ENCODE peak calls at places on chromosome 5, in eight cellular contexts. N is mammary epithelial cell, W is ascending aorta, Q is RWPE1, P is mesenchymal stem cell, A is caudate nucleus, I is right lobe of liver, J is stomach. B is an unnamed sample.
A peak's percentile ranks its signal among the peaks of the same experiment; 100 is the strongest.

GRCh38 chr5:120297621-120298020 is 166.5 kb upstream of the PRR16 start:
- DNase-seq in I (no peak), A (no peak), P (no peak), J (no peak), Q (no peak), N (no peak), W (no peak), B (no peak)

GRCh38 chr5:129905467-129906176 is 1.4 kb downstream of the CHSY3 start:
- DNase-seq in N (peak; percentile 27), W (peak; percentile 63), I (peak; percentile 25), Q (peak; percentile 6), P (peak; percentile 53), J (no peak), A (no peak), B (no peak)

GRCh38 chr5:169637856-169638190 is 748 bp downstream of the DOCK2 start:
- DNase-seq in W (no peak), J (peak; percentile 39), P (no peak), Q (no peak), I (peak; percentile 39), N (no peak), A (no peak), B (peak; percentile 42)

GRCh38 chr5:140109050-140109817 is 4.7 kb upstream of the PURA start:
- DNase-seq in P (peak; percentile 53), W (no peak), A (no peak), N (no peak), Q (no peak), J (no peak), I (peak; percentile 17), B (no peak)

GRCh38 chr5:36369092-36369737 is 67.5 kb upstream of the RANBP3L start:
- DNase-seq in A (no peak), W (no peak), P (no peak), I (no peak), N (peak; percentile 69), J (no peak), Q (peak; percentile 64), B (no peak)

GRCh38 chr5:158725223-158725825 is 374.4 kb downstream of the EBF1 start:
- DNase-seq in A (no peak), J (no peak), N (no peak), Q (no peak), W (no peak), P (no peak), I (no peak), B (no peak)

GRCh38 chr5:173302546-173303155 is 25.6 kb downstream of the STC2 start:
- DNase-seq in J (no peak), N (peak; percentile 79), W (no peak), I (no peak), P (peak; percentile 87), Q (peak; percentile 95), A (no peak), B (no peak)

GRCh38 chr5:32713396-32714381 is 2.6 kb downstream of the NPR3 start:
- DNase-seq in W (peak; percentile 71), J (no peak), A (no peak), P (peak; percentile 39), I (peak; percentile 40), N (peak; percentile 5), Q (peak; percentile 57), B (no peak)

GRCh38 chr5:139389701-139390638 is at the start of gene MZB1:
- DNase-seq in I (no peak), W (no peak), A (no peak), N (no peak), P (no peak), J (no peak), Q (no peak), B (no peak)

GRCh38 chr5:19235101-19235584 is 752.9 kb downstream of the CDH18 start:
- DNase-seq in Q (no peak), W (no peak), A (no peak), P (peak; percentile 24), I (no peak), N (peak; percentile 53), J (no peak), B (no peak)

GRCh38 chr5:34787035-34787434 is 51.9 kb upstream of the TTC23L start:
- DNase-seq in P (no peak), W (no peak), N (no peak), A (no peak), Q (no peak), I (no peak), J (no peak), B (no peak)

GRCh38 chr5:52743970-52744369 is 43.7 kb upstream of the ITGA1 start:
- DNase-seq in A (no peak), Q (no peak), N (peak; percentile 37), J (no peak), P (peak; percentile 91), I (no peak), W (no peak), B (no peak)

GRCh38 chr5:94329115-94329514 is 289.3 kb downstream of the KIAA0825 start:
- DNase-seq in J (no peak), I (no peak), P (peak; percentile 6), Q (no peak), N (no peak), A (no peak), W (no peak), B (no peak)

GRCh38 chr5:34673463-34674125 is 17.5 kb downstream of the RAI14 start:
- DNase-seq in I (no peak), Q (no peak), J (no peak), W (no peak), P (no peak), N (no peak), A (no peak), B (no peak)

GRCh38 chr5:122319897-122320296 is 7.9 kb downstream of the SNCAIP start:
- DNase-seq in J (no peak), N (no peak), I (no peak), W (no peak), P (no peak), A (no peak), Q (no peak), B (no peak)

GRCh38 chr5:171981847-171982246 is 24.6 kb downstream of the FBXW11 start:
- DNase-seq in N (no peak), I (no peak), A (no peak), Q (no peak), W (no peak), J (no peak), P (no peak), B (no peak)
- H3K27ac ChIP-seq in N (no peak overlapping the region), I (no peak overlapping the region), A (no peak overlapping the region), Q (no peak overlapping the region), W (no peak overlapping the region), J (no peak overlapping the region), P (no peak overlapping the region), B (no peak overlapping the region)

GRCh38 chr5:132416306-132417009 is 46.9 kb downstream of the SLC22A5 start:
- DNase-seq in W (no peak), Q (no peak), A (no peak), I (no peak), P (no peak), N (no peak), J (no peak), B (no peak)

GRCh38 chr5:132417010-132417439 is 47.5 kb downstream of the SLC22A5 start:
- DNase-seq in Q (no peak), W (no peak), A (no peak), N (no peak), I (peak; percentile 77), J (no peak), P (no peak), B (no peak)

GRCh38 chr5:132418876-132419275 is 49.4 kb downstream of the SLC22A5 start:
- DNase-seq in W (no peak), N (no peak), I (no peak), Q (no peak), A (no peak), P (no peak), J (no peak), B (no peak)

GRCh38 chr5:132417461-132417860 is 48.0 kb downstream of the SLC22A5 start:
- DNase-seq in P (no peak), Q (no peak), J (no peak), I (no peak), N (no peak), A (no peak), W (no peak), B (no peak)

GRCh38 chr5:132417889-132418432 is 48.5 kb downstream of the SLC22A5 start:
- DNase-seq in Q (no peak), P (no peak), W (no peak), J (no peak), N (no peak), I (no peak), A (no peak), B (no peak)
- H3K27ac ChIP-seq in Q (peak overlapping the region; percentile 93), P (no peak overlapping the region), W (peak overlapping the region; percentile 65), J (peak overlapping the region; percentile 22), N (no peak overlapping the region), I (peak overlapping the region; percentile 55), A (peak overlapping the region; percentile 24), B (peak overlapping the region; percentile 77)

GRCh38 chr5:132265336-132266030 is 8.0 kb downstream of the PDLIM4 start:
- DNase-seq in J (no peak), N (peak; percentile 94), Q (peak; percentile 96), A (no peak), P (peak; percentile 98), I (no peak), W (peak; percentile 92), B (peak; percentile 44)

GRCh38 chr5:132267166-132267739 is 9.8 kb downstream of the PDLIM4 start:
- DNase-seq in I (no peak), N (no peak), P (no peak), J (no peak), W (peak; percentile 52), A (no peak), Q (no peak), B (no peak)

GRCh38 chr5:132267931-132268501 is 10.5 kb downstream of the PDLIM4 start:
- DNase-seq in J (no peak), I (no peak), P (no peak), Q (no peak), N (no peak), A (no peak), W (peak; percentile 64), B (no peak)

GRCh38 chr5:132266031-132266835 is 8.7 kb downstream of the PDLIM4 start:
- DNase-seq in W (peak; percentile 66), A (no peak), N (no peak), I (no peak), Q (no peak), P (no peak), J (no peak), B (peak; percentile 25)

DNA sequence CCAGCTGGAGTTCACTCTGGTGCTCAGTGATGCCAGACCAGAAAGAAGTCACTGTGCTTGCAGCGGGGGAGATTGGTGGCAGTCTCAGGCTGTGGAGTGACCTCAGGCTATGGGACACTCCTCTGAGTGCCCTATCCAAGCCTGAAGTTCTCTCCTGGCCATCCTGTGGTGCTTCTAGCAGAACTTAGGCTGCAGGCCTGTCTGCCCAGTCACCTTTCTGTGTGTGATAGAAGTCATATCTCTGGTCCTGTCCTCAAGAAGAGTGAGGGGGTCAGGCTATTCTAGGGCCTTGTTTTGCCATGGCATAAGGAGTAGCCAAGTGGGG is 9.3 kb downstream of the PDLIM4 start:
- DNase-seq in W (peak; percentile 57), N (no peak), I (no peak), J (no peak), P (no peak), Q (no peak), A (no peak), B (no peak)
- H3K27ac ChIP-seq in W (peak overlapping the region; percentile 98), N (peak overlapping the region; percentile 94), I (no peak overlapping the region), J (no peak overlapping the region), P (no peak overlapping the region), Q (peak overlapping the region; percentile 98), A (no peak overlapping the region), B (no peak overlapping the region)

DNA sequence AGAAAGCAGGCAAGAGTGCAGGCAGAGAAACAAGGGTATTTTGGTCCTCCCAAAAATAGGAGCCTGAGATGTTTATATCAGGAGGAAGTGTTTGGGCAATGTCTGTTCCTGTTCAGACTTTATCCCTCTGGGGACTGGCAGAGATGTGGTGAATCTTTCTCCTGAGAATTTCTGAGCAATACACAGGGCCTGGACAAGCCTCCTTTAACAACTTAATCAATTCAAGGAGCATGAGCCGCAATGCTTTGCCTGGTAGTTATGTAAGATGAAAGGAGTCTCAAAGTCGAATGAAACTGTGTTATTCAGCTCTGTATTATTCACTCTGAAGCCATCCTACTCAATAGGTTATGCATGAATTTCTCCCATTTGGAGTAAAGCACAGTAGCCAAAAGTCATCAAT is 365.6 kb downstream of the MAN2A1 start:
- DNase-seq in P (peak; percentile 27), Q (no peak), J (no peak), I (no peak), W (no peak), N (peak; percentile 17), A (no peak), B (no peak)
- H3K27ac ChIP-seq in P (no peak overlapping the region), Q (no peak overlapping the region), J (no peak overlapping the region), I (no peak overlapping the region), W (no peak overlapping the region), N (no peak overlapping the region), A (no peak overlapping the region), B (no peak overlapping the region)